ENCODE peak calls at places on chromosomes 2 and 18, in five cellular contexts. One of them, this sample, is unnamed.
A peak's percentile ranks its signal among the peaks of the same experiment; 100 is the strongest.

GRCh38 chr18:73047688-73048087 is 179.9 kb upstream of the NETO1 start:
- DNase-seq in MCF 10A: no peak
- DNase-seq in tibial nerve: no peak
- DNase-seq in breast epithelium: no peak
- DNase-seq in coronary artery: no peak
- DNase-seq in this sample: no peak

GRCh38 chr2:212939777-212940531 is 211.5 kb downstream of the IKZF2 start:
- DNase-seq in MCF 10A: peak; percentile 54
- DNase-seq in coronary artery: no peak
- DNase-seq in tibial nerve: no peak
- DNase-seq in breast epithelium: peak; percentile 57
- DNase-seq in this sample: no peak

GRCh38 chr2:235573331-235574221 is 79.7 kb downstream of the AGAP1 start:
- DNase-seq in MCF 10A: no peak
- DNase-seq in tibial nerve: no peak
- DNase-seq in breast epithelium: no peak
- DNase-seq in coronary artery: no peak
- DNase-seq in this sample: no peak

GRCh38 chr2:61253136-61253535 is 91.1 kb downstream of the C2orf74 start:
- DNase-seq in breast epithelium: no peak
- DNase-seq in tibial nerve: no peak
- DNase-seq in MCF 10A: no peak
- DNase-seq in coronary artery: no peak
- DNase-seq in this sample: no peak

GRCh38 chr2:232075859-232076258 is 114.3 kb downstream of the DIS3L2 start:
- DNase-seq in coronary artery: no peak
- DNase-seq in breast epithelium: no peak
- DNase-seq in MCF 10A: no peak
- DNase-seq in tibial nerve: no peak
- DNase-seq in this sample: no peak

GRCh38 chr2:163210430-163210918 is 371.9 kb upstream of the KCNH7 start:
- DNase-seq in MCF 10A: peak; percentile 62
- DNase-seq in breast epithelium: no peak
- DNase-seq in tibial nerve: no peak
- DNase-seq in coronary artery: no peak
- DNase-seq in this sample: no peak

GRCh38 chr18:80105369-80106167 is 3.5 kb upstream of the ADNP2 start:
- DNase-seq in tibial nerve: no peak
- DNase-seq in coronary artery: no peak
- DNase-seq in breast epithelium: no peak
- DNase-seq in MCF 10A: no peak
- DNase-seq in this sample: no peak

GRCh38 chr18:32629292-32629691 is 143.5 kb downstream of the KLHL14 start:
- DNase-seq in coronary artery: no peak
- DNase-seq in MCF 10A: no peak
- DNase-seq in tibial nerve: no peak
- DNase-seq in breast epithelium: no peak
- DNase-seq in this sample: no peak

GRCh38 chr2:57759822-57760300 is 286.7 kb upstream of the VRK2 start:
- DNase-seq in coronary artery: peak; percentile 86
- DNase-seq in tibial nerve: peak; percentile 62
- DNase-seq in breast epithelium: peak; percentile 69
- DNase-seq in MCF 10A: peak; percentile 81
- DNase-seq in this sample: peak; percentile 65

GRCh38 chr18:22297008-22297407 is 120.7 kb downstream of the CTAGE1 start:
- DNase-seq in breast epithelium: no peak
- DNase-seq in tibial nerve: no peak
- DNase-seq in MCF 10A: no peak
- DNase-seq in coronary artery: no peak
- DNase-seq in this sample: no peak

GRCh38 chr2:159194241-159194640 is 92.3 kb downstream of the WDSUB1 start:
- DNase-seq in tibial nerve: no peak
- DNase-seq in breast epithelium: no peak
- DNase-seq in MCF 10A: no peak
- DNase-seq in coronary artery: no peak
- DNase-seq in this sample: no peak

GRCh38 chr2:105924271-105924670 is 179.6 kb downstream of the NCK2 start:
- DNase-seq in tibial nerve: no peak
- DNase-seq in MCF 10A: no peak
- DNase-seq in breast epithelium: no peak
- DNase-seq in coronary artery: peak; percentile 45
- DNase-seq in this sample: no peak
- TF ChIP-seq CTCF in tibial nerve: no peak
- TF ChIP-seq CTCF in MCF 10A: no peak
- TF ChIP-seq CTCF in breast epithelium: no peak
- TF ChIP-seq CTCF in coronary artery: no peak
- TF ChIP-seq CTCF in this sample: no peak

GRCh38 chr2:20682166-20682565 is 15.2 kb downstream of the GDF7 start:
- DNase-seq in coronary artery: no peak
- DNase-seq in MCF 10A: no peak
- DNase-seq in breast epithelium: no peak
- DNase-seq in tibial nerve: no peak
- DNase-seq in this sample: no peak
- TF ChIP-seq CTCF in coronary artery: no peak
- TF ChIP-seq CTCF in MCF 10A: no peak
- TF ChIP-seq CTCF in breast epithelium: no peak
- TF ChIP-seq CTCF in tibial nerve: peak; percentile 15
- TF ChIP-seq CTCF in this sample: no peak

DNA sequence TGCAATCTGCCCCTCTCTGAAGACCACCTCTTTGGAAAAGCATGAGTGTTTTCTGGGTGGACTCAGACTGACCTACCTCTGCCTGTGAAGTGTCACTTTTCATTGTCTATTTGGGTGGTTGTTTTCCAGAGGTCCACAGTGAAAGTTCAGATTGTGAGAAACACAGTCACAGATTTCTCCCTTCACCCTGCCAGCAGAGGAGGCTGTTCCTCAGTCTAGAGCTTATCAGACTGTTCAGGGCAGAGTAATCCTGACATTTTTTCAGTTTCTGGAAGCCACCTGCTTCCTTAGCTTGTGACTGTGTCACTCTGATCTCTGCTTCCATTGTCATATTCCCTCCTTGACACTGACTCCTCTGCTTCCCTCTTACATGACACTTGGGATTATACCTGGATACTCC is 55.4 kb upstream of the RMP24 start:
- DNase-seq in breast epithelium: no peak
- DNase-seq in tibial nerve: no peak
- DNase-seq in coronary artery: no peak
- DNase-seq in MCF 10A: peak; percentile 18
- DNase-seq in this sample: no peak
- TF ChIP-seq CTCF in breast epithelium: no peak
- TF ChIP-seq CTCF in tibial nerve: no peak
- TF ChIP-seq CTCF in coronary artery: no peak
- TF ChIP-seq CTCF in MCF 10A: no peak
- TF ChIP-seq CTCF in this sample: no peak

GRCh38 chr2:227482638-227483340 is 10.8 kb downstream of the AGFG1 start:
- DNase-seq in tibial nerve: no peak
- DNase-seq in MCF 10A: no peak
- DNase-seq in coronary artery: no peak
- DNase-seq in breast epithelium: no peak
- DNase-seq in this sample: no peak
- TF ChIP-seq CTCF in tibial nerve: no peak
- TF ChIP-seq CTCF in MCF 10A: no peak
- TF ChIP-seq CTCF in coronary artery: no peak
- TF ChIP-seq CTCF in breast epithelium: no peak
- TF ChIP-seq CTCF in this sample: no peak

GRCh38 chr2:67002618-67003371 is 394.3 kb upstream of the ETAA1 start:
- DNase-seq in tibial nerve: no peak
- DNase-seq in coronary artery: no peak
- DNase-seq in MCF 10A: peak; percentile 8
- DNase-seq in breast epithelium: no peak
- DNase-seq in this sample: no peak
- TF ChIP-seq CTCF in tibial nerve: no peak
- TF ChIP-seq CTCF in coronary artery: no peak
- TF ChIP-seq CTCF in MCF 10A: no peak
- TF ChIP-seq CTCF in breast epithelium: no peak
- TF ChIP-seq CTCF in this sample: no peak

GRCh38 chr2:121043827-121044222 is 241.2 kb downstream of the TFCP2L1 start:
- DNase-seq in MCF 10A: no peak
- DNase-seq in breast epithelium: no peak
- DNase-seq in coronary artery: no peak
- DNase-seq in tibial nerve: no peak
- DNase-seq in this sample: no peak
- TF ChIP-seq CTCF in MCF 10A: no peak
- TF ChIP-seq CTCF in breast epithelium: no peak
- TF ChIP-seq CTCF in coronary artery: no peak
- TF ChIP-seq CTCF in tibial nerve: no peak
- TF ChIP-seq CTCF in this sample: no peak